ENCODE peak calls at places on chromosomes 2 and 18, in four cellular contexts. F, Z, X and T are unnamed samples.

GRCh38 chr2:145186303-145186702 is 666.4 kb upstream of the ZEB2 start:
- DNase-seq in F (no peak), Z (peak; percentile 40), X (no peak), T (no peak)

GRCh38 chr2:218010838-218011616 is 8.2 kb upstream of the TNS1 start:
- DNase-seq in F (no peak), Z (no peak), X (no peak), T (no peak)

GRCh38 chr2:47033102-47033880 is 117.7 kb upstream of the MCFD2 start:
- DNase-seq in F (no peak), Z (peak; percentile 34), X (no peak), T (no peak)

GRCh38 chr2:149731112-149731511 is 143.5 kb upstream of the MMADHC start:
- DNase-seq in F (no peak), Z (no peak), X (no peak), T (no peak)

GRCh38 chr2:165777522-165778186 is 16.4 kb downstream of the GALNT3 start:
- DNase-seq in F (no peak), Z (peak; percentile 19), X (no peak), T (no peak)

GRCh38 chr2:240705204-240705781 is 13.6 kb downstream of the AQP12A start:
- DNase-seq in F (no peak), Z (no peak), X (no peak), T (no peak)

GRCh38 chr2:150620860-150621259 is 133.4 kb upstream of the RND3 start:
- DNase-seq in F (no peak), Z (peak; percentile 62), X (no peak), T (no peak)

GRCh38 chr2:233823731-233824121 is 30.6 kb downstream of the HJURP start:
- DNase-seq in F (no peak), Z (no peak), X (no peak), T (no peak)

GRCh38 chr2:28338754-28339325 is 53.8 kb upstream of the FOSL2 start:
- DNase-seq in F (no peak), Z (no peak), X (no peak), T (no peak)

GRCh38 chr2:64328415-64328722 is 125.6 kb upstream of the LGALSL start:
- DNase-seq in F (no peak), Z (no peak), X (no peak), T (no peak)

GRCh38 chr18:5237083-5237722 is 40.1 kb upstream of the AKAIN1 start:
- DNase-seq in F (no peak), Z (peak; percentile 34), X (no peak), T (peak; percentile 10)

GRCh38 chr18:55314615-55315237 is 273.3 kb downstream of the TCF4 start:
- DNase-seq in F (no peak), Z (no peak), X (no peak), T (no peak)

GRCh38 chr2:96501471-96501874 is 3.7 kb downstream of the NEURL3 start:
- DNase-seq in F (no peak), Z (no peak), X (no peak), T (no peak)

GRCh38 chr18:48034651-48035555 is 104.4 kb upstream of the SMAD2 start:
- DNase-seq in F (no peak), Z (no peak), X (no peak), T (no peak)

GRCh38 chr2:150578481-150578880 is 91.0 kb upstream of the RND3 start:
- DNase-seq in F (no peak), Z (no peak), X (no peak), T (no peak)

GRCh38 chr2:10273215-10274175 is 29.2 kb upstream of the HPCAL1 start:
- DNase-seq in F (no peak), Z (no peak), X (no peak), T (no peak)

GRCh38 chr18:47480166-47480565 is 228.7 kb upstream of the SKOR2 start:
- DNase-seq in F (no peak), Z (no peak), X (no peak), T (no peak)

GRCh38 chr18:7523772-7524171 is 43.3 kb upstream of the PTPRM start:
- DNase-seq in F (no peak), Z (no peak), X (no peak), T (no peak)

GRCh38 chr18:48732767-48733424 is 194.1 kb downstream of the CTIF start:
- DNase-seq in F (no peak), Z (no peak), X (no peak), T (no peak)

GRCh38 chr18:24588440-24588839 is 128.0 kb downstream of the HRH4 start:
- DNase-seq in F (no peak), Z (no peak), X (no peak), T (no peak)

GRCh38 chr18:23868341-23868740 is 146.2 kb upstream of the TTC39C start:
- DNase-seq in F (no peak), Z (no peak), X (no peak), T (no peak)

GRCh38 chr2:55839182-55839819 is 84.3 kb downstream of the EFEMP1 start:
- DNase-seq in F (no peak), Z (no peak), X (peak; percentile 80), T (peak; percentile 75)

GRCh38 chr2:6865346-6866238 is at the start of gene CMPK2:
- DNase-seq in F (peak; percentile 1), Z (peak; percentile 68), X (peak; percentile 18), T (no peak)

GRCh38 chr18:811192-812122 is 585 bp downstream of the YES1 start:
- DNase-seq in F (no peak), Z (peak; percentile 70), X (peak; percentile 2), T (no peak)

GRCh38 chr2:204665244-204665643 is 120.0 kb downstream of the PARD3B start:
- DNase-seq in F (no peak), Z (peak; percentile 57), X (peak; percentile 84), T (no peak)

GRCh38 chr2:239245872-239246701 is 154.7 kb downstream of the HDAC4 start:
- DNase-seq in F (no peak), Z (no peak), X (no peak), T (no peak)

GRCh38 chr2:188966079-188966571 is 8.0 kb upstream of the COL3A1 start:
- DNase-seq in F (no peak), Z (peak; percentile 34), X (no peak), T (no peak)

GRCh38 chr18:63291278-63291677 is 28.3 kb downstream of the BCL2 start:
- DNase-seq in F (no peak), Z (no peak), X (no peak), T (no peak)

GRCh38 chr2:102508863-102509262 is 35.8 kb downstream of the SLC9A4 start:
- DNase-seq in F (no peak), Z (no peak), X (no peak), T (no peak)

GRCh38 chr18:31162419-31162793 is 250 bp downstream of the DSC1 start:
- DNase-seq in F (no peak), Z (no peak), X (no peak), T (no peak)

GRCh38 chr2:241373449-241373848 is 17.4 kb downstream of the FARP2 start:
- DNase-seq in F (no peak), Z (no peak), X (no peak), T (no peak)

GRCh38 chr2:174337337-174338154 is 2.8 kb downstream of the SP9 start:
- DNase-seq in F (peak; percentile 41), Z (no peak), X (no peak), T (no peak)

GRCh38 chr2:168002021-168002553 is 245.3 kb downstream of the STK39 start:
- DNase-seq in F (no peak), Z (peak; percentile 59), X (no peak), T (no peak)

GRCh38 chr2:222919841-222920609 is 59.2 kb downstream of the ACSL3 start:
- DNase-seq in F (peak; percentile 72), Z (peak; percentile 95), X (no peak), T (no peak)